ENCODE peak calls at places on chromosomes 7 and 10, in four cellular contexts. P is H9, Q is IMR-90, I is mesendoderm. L is an unnamed sample.

GRCh38 chr10:90089724-90090123 is 388.3 kb downstream of the KIF20B start:
- DNase-seq in P (no peak), I (no peak), Q (no peak), L (no peak)

GRCh38 chr10:3622845-3623621 is 162.0 kb downstream of the KLF6 start:
- DNase-seq in P (no peak), I (no peak), Q (peak), L (no peak)

GRCh38 chr7:103988468-103989199 is 824 bp downstream of the RELN start:
- DNase-seq in P (peak), I (peak), Q (no peak), L (no peak)

GRCh38 chr7:116327751-116328150 is 117.4 kb downstream of the TES start:
- DNase-seq in Q (peak), I (no peak), P (no peak), L (no peak)

GRCh38 chr10:22251751-22252285 is 34.0 kb upstream of the EBLN1 start:
- DNase-seq in Q (no peak), P (peak), I (peak), L (no peak)

GRCh38 chr10:71274901-71275796 is 43.9 kb upstream of the SLC29A3 start:
- DNase-seq in P (no peak), Q (no peak), I (no peak), L (no peak)

GRCh38 chr7:29415215-29415614 is 148.4 kb upstream of the PRR15 start:
- DNase-seq in P (no peak), Q (no peak), I (no peak), L (no peak)

GRCh38 chr10:106816318-106817085 is 348.0 kb downstream of the SORCS1 start:
- DNase-seq in I (no peak), Q (no peak), P (no peak), L (no peak)

GRCh38 chr10:97687785-97688781 is 1.0 kb upstream of the AVPI1 start:
- DNase-seq in I (no peak), P (no peak), Q (peak), L (no peak)

GRCh38 chr10:88116491-88116890 is 253.1 kb downstream of the PTEN start:
- DNase-seq in I (no peak), Q (peak), P (no peak), L (no peak)

GRCh38 chr7:38339953-38340819 is 66.8 kb upstream of the TARP start:
- DNase-seq in I (no peak), Q (no peak), P (no peak), L (no peak)

GRCh38 chr7:98303906-98304305 is 22.4 kb downstream of the BRI3 start:
- DNase-seq in Q (no peak), P (peak), I (no peak), L (no peak)

GRCh38 chr7:120966961-120967360 is 16.4 kb downstream of the ING3 start:
- DNase-seq in I (no peak), Q (no peak), P (no peak), L (no peak)

GRCh38 chr10:64209574-64209973 is 688.4 kb downstream of the REEP3 start:
- DNase-seq in I (no peak), P (no peak), Q (no peak), L (no peak)

GRCh38 chr10:93313798-93314197 is 168.3 kb downstream of the MYOF start:
- DNase-seq in Q (no peak), I (no peak), P (no peak), L (no peak)

GRCh38 chr7:94160719-94161435 is 156.7 kb upstream of the BET1 start:
- DNase-seq in P (no peak), Q (no peak), I (no peak), L (no peak)

GRCh38 chr10:51886438-51887068 is 187.2 kb upstream of the CSTF2T start:
- DNase-seq in Q (peak), I (no peak), P (no peak), L (no peak)

GRCh38 chr7:40584667-40585433 is 450.0 kb downstream of the SUGCT start:
- DNase-seq in P (no peak), Q (peak), I (no peak), L (no peak)

GRCh38 chr7:50146692-50147091 is 53.6 kb upstream of the ZPBP start:
- DNase-seq in P (no peak), Q (no peak), I (no peak), L (no peak)

GRCh38 chr10:87519582-87519981 is 14.9 kb downstream of the MINPP1 start:
- DNase-seq in Q (no peak), P (no peak), I (no peak), L (no peak)

GRCh38 chr10:63376560-63377304 is 89.0 kb downstream of the JMJD1C start:
- DNase-seq in P (no peak), Q (peak), I (no peak), L (no peak)

GRCh38 chr10:93573051-93573909 is 6.8 kb downstream of the FFAR4 start:
- DNase-seq in I (no peak), Q (no peak), P (no peak), L (no peak)

GRCh38 chr10:114648368-114648767 is 9.7 kb downstream of the ABLIM1 start:
- DNase-seq in P (no peak), I (peak), Q (peak), L (no peak)

GRCh38 chr7:116315803-116316202 is 105.5 kb downstream of the TES start:
- DNase-seq in Q (no peak), I (no peak), P (no peak), L (no peak)

GRCh38 chr10:82176571-82176970 is 301.6 kb downstream of the NRG3 start:
- DNase-seq in Q (no peak), P (no peak), I (no peak), L (no peak)

GRCh38 chr10:45082176-45082575 is 81.5 kb downstream of the ZNF22 start:
- DNase-seq in I (no peak), Q (no peak), P (no peak), L (no peak)

GRCh38 chr7:32206987-32207386 is 136.8 kb upstream of the PDE1C start:
- DNase-seq in Q (peak), I (peak), P (peak), L (peak)

GRCh38 chr10:95814011-95814727 is 58.2 kb downstream of the ENTPD1 start:
- DNase-seq in I (peak), P (no peak), Q (peak), L (no peak)

GRCh38 chr10:126397640-126398382 is 9.5 kb upstream of the ADAM12 start:
- DNase-seq in Q (peak), I (peak), P (no peak), L (no peak)

GRCh38 chr7:116169060-116169459 is 41.3 kb upstream of the TES start:
- DNase-seq in Q (peak), P (no peak), I (no peak), L (no peak)

GRCh38 chr7:83427929-83428328 is 221.0 kb downstream of the SEMA3E start:
- DNase-seq in I (peak), Q (no peak), P (no peak), L (no peak)

GRCh38 chr7:38600746-38601145 is 30.4 kb downstream of the AMPH start:
- DNase-seq in Q (no peak), I (no peak), P (no peak), L (no peak)

GRCh38 chr7:87354749-87355148 is 9.3 kb downstream of the CROT start:
- DNase-seq in I (peak), Q (peak), P (no peak), L (no peak)

GRCh38 chr10:17075510-17075909 is 54.1 kb downstream of the CUBN start:
- DNase-seq in P (no peak), Q (peak), I (no peak), L (no peak)

GRCh38 chr7:128827971-128828711 is 2.1 kb upstream of the FLNC start:
- DNase-seq in Q (peak), P (no peak), I (peak), L (no peak)

GRCh38 chr7:127840552-127840951 is 188.6 kb downstream of the SND1 start:
- DNase-seq in Q (no peak), I (no peak), P (no peak), L (no peak)

DNA sequence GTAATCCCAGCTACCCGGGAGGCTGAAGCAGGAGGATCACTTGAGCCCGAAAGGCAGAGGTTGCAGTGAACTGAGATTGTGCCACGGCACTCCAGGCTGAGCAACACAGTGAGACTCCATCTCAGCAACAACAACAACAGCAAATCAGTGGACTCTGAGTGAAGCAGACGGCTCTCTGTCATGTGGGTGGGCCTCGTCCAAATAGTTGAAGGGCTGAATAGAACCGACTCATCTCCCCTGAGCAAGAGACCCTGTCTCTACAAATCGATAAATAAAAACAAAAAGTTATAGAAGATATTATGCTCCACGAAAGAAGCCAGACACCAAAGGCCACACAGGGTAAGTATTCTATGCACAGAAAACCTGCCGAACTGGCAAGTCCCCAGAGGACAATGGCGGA is 45.9 kb downstream of the UNCX start:
- DNase-seq in I (no peak), P (no peak), Q (no peak), L (no peak)
- H2BK15ac ChIP-seq in I (no peak), P (no peak), Q (no peak), L (no peak)

DNA sequence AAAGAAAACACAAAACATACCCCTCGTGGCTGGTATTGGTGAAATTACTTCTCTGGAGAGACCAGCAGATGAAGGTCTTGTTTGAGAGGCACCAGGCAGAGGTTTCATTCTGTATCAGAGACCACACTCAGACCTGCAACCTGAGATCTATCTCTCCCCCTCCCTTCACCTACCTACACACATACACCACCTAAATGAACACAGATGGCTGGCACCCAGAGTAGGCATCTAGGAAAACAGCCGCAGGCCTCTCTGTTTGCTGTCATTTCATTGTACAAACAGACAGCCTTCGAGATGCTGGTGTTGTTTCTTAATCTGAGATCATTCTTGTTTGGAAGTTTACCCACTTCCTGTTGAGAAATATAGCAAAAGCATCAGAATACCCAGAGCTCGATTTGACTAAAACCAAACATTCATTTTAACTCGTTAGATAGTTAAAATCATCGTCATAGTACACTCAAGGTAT is 173.9 kb upstream of the SLC25A13 start:
- DNase-seq in Q (no peak), P (no peak), I (no peak), L (no peak)
- H3K56ac ChIP-seq in Q (no peak), P (no peak), I (no peak), L (no peak)

DNA sequence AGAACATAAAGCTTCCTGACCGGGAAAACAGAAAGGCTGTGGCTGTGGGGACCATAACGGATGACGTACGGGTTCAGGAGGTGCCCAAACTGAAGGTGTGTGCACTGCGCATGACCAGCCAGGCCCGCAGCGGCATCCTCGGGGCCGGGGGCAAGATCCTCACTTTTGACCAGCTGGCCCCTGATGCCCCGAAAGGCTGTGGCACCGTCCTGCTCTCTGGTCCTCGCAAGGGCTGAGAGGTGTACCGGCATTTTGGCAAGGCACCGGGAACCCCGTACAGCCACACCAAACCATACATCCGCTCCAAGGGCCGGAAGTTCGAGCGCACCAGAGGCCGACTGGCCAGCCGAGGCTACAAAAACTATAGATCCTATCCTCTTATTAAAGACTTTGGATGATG is 179.3 kb downstream of the PTN start:
- DNase-seq in I (no peak), P (no peak), Q (no peak), L (no peak)
- H2BK15ac ChIP-seq in I (no peak), P (no peak), Q (no peak), L (no peak)

GRCh38 chr7:70497793-70498192 is 634.2 kb upstream of the GALNT17 start:
- DNase-seq in Q (no peak), I (no peak), P (no peak), L (no peak)
- H3K56ac ChIP-seq in Q (no peak), I (no peak), P (no peak), L (no peak)

DNA sequence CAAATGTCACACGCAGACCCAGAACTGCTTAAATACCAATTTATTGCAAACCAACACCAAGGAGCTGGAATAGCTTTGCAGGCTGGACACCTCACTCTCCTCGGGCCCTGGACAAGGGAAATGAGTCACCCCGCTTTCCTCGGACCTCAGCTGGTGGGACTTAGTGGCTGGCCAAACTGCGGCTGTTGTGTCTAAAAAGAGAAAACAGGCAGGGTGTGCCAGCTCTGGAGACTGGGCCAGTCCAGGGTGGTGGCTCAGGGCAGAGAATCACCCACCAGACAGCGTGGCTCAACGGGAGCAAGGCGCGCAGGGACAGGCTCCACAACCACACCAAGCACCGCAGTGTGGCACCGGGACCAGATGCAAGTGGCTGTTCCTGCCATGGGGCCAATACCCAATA is 58.2 kb upstream of the CAMK2B start:
- DNase-seq in P (peak), Q (peak), I (no peak), L (peak)
- H2BK15ac ChIP-seq in P (no peak), Q (peak), I (no peak), L (no peak)